ENCODE peak calls at places on chromosomes 7 and 10, in five cellular contexts. A is OCI-LY7, S is HCT116, D is hepatocyte, C is neural progenitor cell. O is an unnamed sample.

GRCh38 chr10:113003032-113003431 is 53.0 kb downstream of the TCF7L2 start:
- DNase-seq in A (no peak), S (no peak), D (no peak), C (no peak), O (no peak)

GRCh38 chr7:28144266-28144665 is 36.3 kb downstream of the JAZF1 start:
- DNase-seq in A (no peak), S (no peak), D (peak; percentile 19), C (peak; percentile 74), O (no peak)

GRCh38 chr10:132925071-132925561 is 17.3 kb downstream of the CFAP46 start:
- DNase-seq in A (no peak), S (no peak), D (no peak), C (no peak), O (no peak)

GRCh38 chr7:121992046-121992445 is 119.1 kb downstream of the PTPRZ1 start:
- DNase-seq in A (no peak), S (no peak), D (no peak), C (no peak), O (no peak)

GRCh38 chr10:117471344-117471874 is 71.1 kb upstream of the EMX2 start:
- DNase-seq in A (no peak), S (no peak), D (no peak), C (no peak), O (no peak)

GRCh38 chr10:103884681-103885139 is 29.3 kb upstream of the SH3PXD2A start:
- DNase-seq in A (peak; percentile 49), S (no peak), D (peak; percentile 76), C (peak; percentile 67), O (peak; percentile 27)

GRCh38 chr10:98339790-98340189 is 71.8 kb upstream of the LOXL4 start:
- DNase-seq in A (peak; percentile 39), S (no peak), D (no peak), C (no peak), O (peak; percentile 98)

GRCh38 chr10:35641430-35642015 is 573 bp downstream of the FZD8 start:
- DNase-seq in A (peak; percentile 48), S (no peak), D (peak; percentile 65), C (peak; percentile 76), O (peak; percentile 38)

GRCh38 chr7:1458676-1459511 is at the start of gene MICALL2:
- DNase-seq in A (peak; percentile 19), S (peak; percentile 54), D (peak; percentile 90), C (peak; percentile 55), O (no peak)

GRCh38 chr7:40733578-40733977 is 598.8 kb downstream of the SUGCT start:
- DNase-seq in A (no peak), S (no peak), D (no peak), C (no peak), O (no peak)

GRCh38 chr10:112907893-112908292 is 42.2 kb upstream of the TCF7L2 start:
- DNase-seq in A (no peak), S (peak; percentile 39), D (no peak), C (no peak), O (no peak)

GRCh38 chr7:122884186-122884585 is 2.1 kb downstream of the CADPS2 start:
- DNase-seq in A (no peak), S (no peak), D (no peak), C (peak; percentile 30), O (no peak)

GRCh38 chr7:158956805-158957506 is 100.6 kb downstream of the DYNC2I1 start:
- DNase-seq in A (no peak), S (no peak), D (no peak), C (no peak), O (no peak)

GRCh38 chr7:13911920-13912319 is 77.5 kb downstream of the ETV1 start:
- DNase-seq in A (no peak), S (no peak), D (no peak), C (no peak), O (no peak)

GRCh38 chr7:44489955-44490350 is 505 bp downstream of the NUDCD3 start:
- DNase-seq in A (no peak), S (no peak), D (peak; percentile 36), C (no peak), O (no peak)

GRCh38 chr7:74097937-74098614 is 14.5 kb downstream of the LIMK1 start:
- DNase-seq in A (no peak), S (no peak), D (peak; percentile 59), C (no peak), O (no peak)

GRCh38 chr10:71975891-71976725 is 11.9 kb downstream of the CHST3 start:
- DNase-seq in A (no peak), S (peak; percentile 45), D (no peak), C (no peak), O (no peak)

GRCh38 chr7:134905375-134905774 is 80.9 kb upstream of the AGBL3 start:
- DNase-seq in A (no peak), S (no peak), D (peak; percentile 62), C (no peak), O (no peak)

GRCh38 chr10:83617692-83618325 is 521.5 kb upstream of the GHITM start:
- DNase-seq in A (no peak), S (no peak), D (peak; percentile 20), C (no peak), O (no peak)

GRCh38 chr10:33325929-33326328 is 8.5 kb downstream of the NRP1 start:
- DNase-seq in A (no peak), S (no peak), D (no peak), C (no peak), O (no peak)
- H3K27ac ChIP-seq in A (no peak overlapping the region), S (no peak overlapping the region), D (no peak overlapping the region), C (no peak overlapping the region), O (no peak overlapping the region)

GRCh38 chr10:88205842-88206446 is 342.5 kb downstream of the PTEN start:
- DNase-seq in A (no peak), S (no peak), D (no peak), C (no peak), O (no peak)
- TF ChIP-seq EZH2phosphoT487 in A (no peak), S (no peak), D (no peak), C (no peak), O (no peak)

GRCh38 chr7:149834601-149835000 is 3.6 kb upstream of the ZNF862 start:
- DNase-seq in A (no peak), S (no peak), D (no peak), C (no peak), O (no peak)

GRCh38 chr7:149833495-149834130 is 4.6 kb upstream of the ZNF862 start:
- DNase-seq in A (no peak), S (no peak), D (no peak), C (no peak), O (no peak)

GRCh38 chr7:149831730-149832219 is 6.4 kb upstream of the ZNF862 start:
- DNase-seq in A (no peak), S (no peak), D (no peak), C (no peak), O (no peak)

GRCh38 chr7:149830997-149831729 is 7.0 kb upstream of the ZNF862 start:
- DNase-seq in A (no peak), S (no peak), D (no peak), C (peak; percentile 32), O (no peak)

DNA sequence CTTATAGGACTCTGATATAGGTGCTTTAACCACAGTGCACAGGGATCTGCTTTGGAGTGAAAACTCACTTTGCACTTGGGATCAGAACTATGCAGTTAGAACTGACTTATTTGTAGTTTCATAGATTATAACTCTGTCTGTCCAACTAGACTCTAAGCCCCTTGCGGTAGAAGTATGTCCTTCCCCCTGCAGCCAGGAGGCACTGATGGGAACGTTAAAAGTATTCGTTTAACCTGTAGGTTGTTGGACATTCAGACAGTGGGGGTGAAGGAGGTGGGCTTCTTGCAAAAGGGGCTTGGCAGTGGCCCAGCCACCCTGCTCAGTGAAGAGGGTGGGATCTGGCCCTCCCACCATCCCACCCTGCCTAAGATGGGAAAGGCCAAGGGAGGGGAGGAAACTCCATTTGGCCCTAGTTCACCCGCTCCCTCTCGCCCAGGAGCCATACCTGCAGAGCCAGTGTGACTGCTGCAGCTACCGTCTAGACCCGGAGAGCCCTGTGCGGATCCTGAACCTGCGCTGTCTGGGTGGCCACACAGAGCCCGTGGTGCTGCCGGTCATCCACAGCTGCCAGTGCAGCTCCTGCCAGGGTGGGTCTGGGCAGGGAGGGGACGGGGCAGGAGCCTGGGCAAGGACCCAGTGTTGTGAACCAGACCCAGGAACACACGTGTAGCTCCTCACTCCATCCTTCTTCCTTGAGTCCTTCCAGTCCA is 5.7 kb upstream of the ZNF862 start:
- DNase-seq in A (no peak), S (no peak), D (no peak), C (no peak), O (no peak)
- TF ChIP-seq CTCF in A (no peak), S (peak; percentile 33), D (no peak), C (no peak), O (no peak)

DNA sequence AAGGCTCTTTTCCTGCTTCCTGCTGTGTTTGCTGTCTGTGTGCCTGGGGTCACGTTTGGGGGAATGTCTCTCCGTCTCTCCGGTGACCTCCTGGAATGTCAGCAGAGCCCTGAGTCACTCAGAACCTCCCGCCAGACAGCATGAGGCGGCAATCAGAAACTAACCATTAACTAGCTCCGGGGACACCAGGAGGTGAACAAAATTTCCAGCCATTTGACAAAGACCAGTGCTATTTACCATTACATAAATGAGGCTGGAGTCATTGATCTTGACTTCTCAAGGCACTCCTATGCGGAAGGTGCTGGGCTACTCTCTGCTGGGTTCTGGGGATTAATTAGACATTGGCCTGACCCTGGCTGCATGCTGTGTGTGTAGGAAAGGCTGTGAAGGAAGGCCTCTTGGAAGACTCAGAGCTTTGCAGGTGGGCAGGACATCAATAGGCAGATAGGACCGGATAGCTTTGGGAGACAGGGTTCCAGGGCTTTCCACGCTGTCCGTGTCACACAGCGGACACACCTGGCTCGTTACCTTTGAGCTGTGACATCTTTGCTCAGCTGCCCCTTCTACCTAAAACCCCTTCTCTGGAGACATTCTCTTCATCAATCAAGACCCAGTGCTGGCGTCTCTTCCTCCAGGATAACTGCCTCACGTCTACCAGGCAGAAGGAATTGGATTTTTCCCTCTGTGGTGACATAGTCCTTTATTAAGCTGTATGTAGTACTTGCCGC is 77.0 kb downstream of the PFKFB3 start:
- DNase-seq in A (no peak), S (peak; percentile 61), D (peak; percentile 83), C (peak; percentile 10), O (no peak)
- H3K27ac ChIP-seq in A (no peak overlapping the region), S (peak overlapping the region; percentile 63), D (peak overlapping the region; percentile 80), C (no peak overlapping the region), O (no peak overlapping the region)

GRCh38 chr10:4941540-4942330 is 21.5 kb upstream of the AKR1C1 start:
- DNase-seq in A (no peak), S (no peak), D (peak; percentile 32), C (no peak), O (no peak)
- TF ChIP-seq EZH2phosphoT487 in A (no peak), S (no peak), D (no peak), C (no peak), O (no peak)